ENCODE peak calls at places on chromosomes 16 and 17, in six cellular contexts. G is colonic mucosa, O is fibroblast of pulmonary artery, Z is adrenal gland, B is K562, H is upper lobe of right lung. J is an unnamed sample.

GRCh38 chr17:28807925-28808641 is 34.5 kb downstream of the FAM222B start:
- DNase-seq in G (no peak), O (peak), Z (peak), B (no peak), H (no peak), J (peak)

GRCh38 chr17:65230040-65230439 is 92.9 kb downstream of the RGS9 start:
- DNase-seq in G (no peak), O (no peak), Z (no peak), B (peak), H (no peak), J (no peak)

GRCh38 chr17:17088511-17089205 is 46.4 kb downstream of the MPRIP start:
- DNase-seq in G (no peak), O (no peak), Z (no peak), B (no peak), H (peak), J (no peak)

GRCh38 chr17:68511671-68512246 is 471 bp upstream of the PRKAR1A start:
- DNase-seq in G (peak), O (peak), Z (peak), B (peak), H (peak), J (peak)

GRCh38 chr16:68040506-68041288 is 17.6 kb downstream of the DUS2 start:
- DNase-seq in G (peak), O (peak), Z (peak), B (peak), H (peak), J (peak)

GRCh38 chr17:18968945-18969887 is 17.3 kb downstream of the SLC5A10 start:
- DNase-seq in G (peak), O (no peak), Z (peak), B (peak), H (no peak), J (peak)

GRCh38 chr17:954431-955164 is 25.0 kb downstream of the NXN start:
- DNase-seq in G (no peak), O (peak), Z (no peak), B (no peak), H (no peak), J (peak)

GRCh38 chr16:1109648-1110047 is 13.6 kb upstream of the C1QTNF8 start:
- DNase-seq in G (no peak), O (no peak), Z (no peak), B (no peak), H (no peak), J (no peak)

GRCh38 chr17:67496286-67496685 is 119.2 kb downstream of the PITPNC1 start:
- DNase-seq in G (no peak), O (no peak), Z (no peak), B (no peak), H (no peak), J (no peak)

GRCh38 chr17:61454095-61454931 is 2.1 kb downstream of the TBX4 start:
- DNase-seq in G (no peak), O (no peak), Z (no peak), B (no peak), H (no peak), J (no peak)

GRCh38 chr16:75761111-75761510 is 34.8 kb upstream of the CPHXL start:
- DNase-seq in G (no peak), O (peak), Z (no peak), B (no peak), H (no peak), J (peak)

GRCh38 chr16:11627822-11628457 is 40.3 kb upstream of the SNN start:
- DNase-seq in G (no peak), O (peak), Z (no peak), B (peak), H (no peak), J (peak)

GRCh38 chr16:65786916-65787315 is 579.6 kb upstream of the CDH5 start:
- DNase-seq in G (no peak), O (no peak), Z (no peak), B (no peak), H (no peak), J (peak)

GRCh38 chr17:77375917-77376651 is 235.3 kb downstream of the SEC14L1 start:
- DNase-seq in G (no peak), O (peak), Z (peak), B (no peak), H (no peak), J (peak)

GRCh38 chr17:33871720-33872535 is 383.2 kb upstream of the CCL2 start:
- DNase-seq in G (no peak), O (no peak), Z (no peak), B (peak), H (no peak), J (no peak)

GRCh38 chr16:57091990-57092785 is at the start of gene CPNE2:
- DNase-seq in G (peak), O (peak), Z (peak), B (peak), H (peak), J (peak)

GRCh38 chr17:77441130-77441920 is 300.6 kb downstream of the SEC14L1 start:
- DNase-seq in G (peak), O (no peak), Z (no peak), B (no peak), H (no peak), J (no peak)

GRCh38 chr17:27824745-27825144 is 24.4 kb upstream of the NOS2 start:
- DNase-seq in G (peak), O (no peak), Z (no peak), B (no peak), H (no peak), J (no peak)

GRCh38 chr17:75695830-75696271 is 25.4 kb upstream of the ITGB4 start:
- DNase-seq in G (peak), O (no peak), Z (no peak), B (no peak), H (no peak), J (no peak)

GRCh38 chr16:50540711-50541007 is 7.5 kb upstream of the NKD1 start:
- DNase-seq in G (no peak), O (no peak), Z (no peak), B (no peak), H (no peak), J (no peak)
- TF ChIP-seq CTCF in G (no peak), O (no peak), Z (no peak), B (no peak), H (no peak), J (no peak)

DNA sequence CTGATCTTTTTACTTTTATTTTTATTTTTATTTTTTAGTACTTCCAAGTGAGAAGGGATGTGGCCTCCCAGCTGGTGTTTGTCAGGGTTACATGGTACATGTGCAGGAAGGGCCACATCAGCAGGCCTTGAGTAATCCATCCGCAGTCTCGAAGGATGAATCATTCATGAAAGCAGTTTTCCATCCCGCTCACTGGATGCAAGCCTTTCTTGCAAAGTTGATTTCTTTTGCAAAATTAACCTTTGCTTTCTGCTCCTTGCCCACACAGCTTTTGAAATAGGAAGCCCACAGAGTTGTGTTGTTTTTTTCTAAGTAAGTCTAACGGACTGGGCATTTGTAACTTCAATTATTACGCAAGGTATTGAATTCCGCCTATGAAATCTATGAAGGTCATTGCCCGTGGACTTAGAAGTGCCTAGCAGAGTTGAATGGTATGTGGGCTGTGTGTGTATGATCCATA is 157.4 kb downstream of the PRKCA start:
- DNase-seq in G (no peak), O (peak), Z (peak), B (no peak), H (no peak), J (peak)
- H3K4me3 ChIP-seq in G (no peak), O (peak), Z (no peak), B (no peak), H (no peak), J (no peak)

GRCh38 chr16:78098544-78099371 is 696 bp upstream of the WWOX start:
- DNase-seq in G (no peak), O (no peak), Z (no peak), B (no peak), H (no peak), J (no peak)
- TF ChIP-seq CTCF in G (no peak), O (no peak), Z (no peak), B (no peak), H (no peak), J (peak)

DNA sequence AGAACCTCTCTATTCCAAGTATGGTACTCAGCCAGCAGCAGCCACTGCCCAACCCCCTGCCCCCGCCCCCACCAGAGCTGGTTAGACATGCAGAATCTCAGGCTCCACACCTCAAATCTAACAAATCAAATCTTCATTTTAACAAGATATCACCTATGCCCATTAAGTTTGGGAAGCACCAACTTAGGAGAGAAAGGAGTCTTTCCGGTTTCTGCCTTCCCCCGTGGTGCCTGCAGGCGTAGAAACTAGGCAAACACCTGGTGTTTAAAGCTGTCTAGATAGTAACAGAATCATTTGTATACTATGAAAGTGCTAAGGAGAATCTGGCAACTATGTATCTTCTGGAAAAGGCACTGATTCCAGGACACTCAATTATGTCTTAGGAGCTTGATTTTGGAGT is 166.6 kb downstream of the STX8 start:
- DNase-seq in G (no peak), O (no peak), Z (no peak), B (no peak), H (no peak), J (no peak)
- H3K4me3 ChIP-seq in G (no peak), O (no peak), Z (no peak), B (no peak), H (no peak), J (no peak)

DNA sequence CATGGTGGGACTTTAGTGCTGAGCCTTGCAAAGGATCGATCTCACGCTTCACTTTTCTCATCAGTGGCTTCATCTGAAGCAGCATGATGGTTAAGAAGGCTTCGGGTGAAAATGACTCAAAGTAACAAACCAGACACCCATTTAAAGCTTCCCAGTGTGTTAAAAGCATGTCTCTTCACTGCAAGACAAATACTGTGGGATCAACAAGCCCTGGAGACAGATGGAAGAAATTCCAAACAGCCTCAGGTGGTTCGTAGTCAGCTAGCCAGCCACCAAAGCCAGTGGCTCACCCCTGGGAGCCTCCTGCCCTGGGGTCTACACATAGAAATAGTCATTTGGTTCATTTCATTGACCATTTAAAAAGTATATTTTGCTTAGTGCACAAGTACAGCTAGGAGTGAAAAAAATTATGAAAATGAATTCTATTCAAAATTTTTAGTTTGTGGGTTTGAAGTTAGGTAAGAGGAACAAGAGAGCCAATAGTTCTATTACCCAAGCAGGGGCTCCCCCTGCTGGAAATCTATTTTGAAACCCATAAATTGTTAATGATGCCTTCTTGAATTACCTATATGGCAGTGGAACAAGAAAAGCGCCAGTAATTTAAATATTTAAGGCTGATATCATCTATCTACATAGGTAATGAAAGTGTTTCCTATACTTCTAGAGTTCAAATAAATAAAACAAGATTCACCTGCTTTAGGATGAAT is 51.6 kb downstream of the PMP22 start:
- DNase-seq in G (no peak), O (peak), Z (no peak), B (no peak), H (no peak), J (peak)
- TF ChIP-seq CTCF in G (peak), O (peak), Z (peak), B (peak), H (peak), J (peak)

GRCh38 chr17:20010099-20010863 is 1.1 kb downstream of the SPECC1 start:
- DNase-seq in G (peak), O (peak), Z (peak), B (peak), H (no peak), J (peak)
- H3K4me3 ChIP-seq in G (peak), O (peak), Z (no peak), B (peak), H (peak), J (peak)

GRCh38 chr16:29646947-29647346 is 16.1 kb upstream of the SPN start:
- DNase-seq in G (no peak), O (no peak), Z (no peak), B (no peak), H (no peak), J (no peak)

GRCh38 chr16:29644973-29645698 is 17.9 kb upstream of the SPN start:
- DNase-seq in G (no peak), O (no peak), Z (no peak), B (peak), H (no peak), J (no peak)

GRCh38 chr16:29645699-29646187 is 17.3 kb upstream of the SPN start:
- DNase-seq in G (no peak), O (peak), Z (no peak), B (peak), H (no peak), J (peak)

GRCh38 chr16:29644338-29644857 is 18.6 kb upstream of the SPN start:
- DNase-seq in G (no peak), O (no peak), Z (no peak), B (peak), H (no peak), J (no peak)

GRCh38 chr16:29641561-29641960 is 21.5 kb upstream of the SPN start:
- DNase-seq in G (no peak), O (no peak), Z (no peak), B (peak), H (no peak), J (no peak)
- TF ChIP-seq CTCF in G (no peak), O (no peak), Z (no peak), B (peak), H (peak), J (no peak)

DNA sequence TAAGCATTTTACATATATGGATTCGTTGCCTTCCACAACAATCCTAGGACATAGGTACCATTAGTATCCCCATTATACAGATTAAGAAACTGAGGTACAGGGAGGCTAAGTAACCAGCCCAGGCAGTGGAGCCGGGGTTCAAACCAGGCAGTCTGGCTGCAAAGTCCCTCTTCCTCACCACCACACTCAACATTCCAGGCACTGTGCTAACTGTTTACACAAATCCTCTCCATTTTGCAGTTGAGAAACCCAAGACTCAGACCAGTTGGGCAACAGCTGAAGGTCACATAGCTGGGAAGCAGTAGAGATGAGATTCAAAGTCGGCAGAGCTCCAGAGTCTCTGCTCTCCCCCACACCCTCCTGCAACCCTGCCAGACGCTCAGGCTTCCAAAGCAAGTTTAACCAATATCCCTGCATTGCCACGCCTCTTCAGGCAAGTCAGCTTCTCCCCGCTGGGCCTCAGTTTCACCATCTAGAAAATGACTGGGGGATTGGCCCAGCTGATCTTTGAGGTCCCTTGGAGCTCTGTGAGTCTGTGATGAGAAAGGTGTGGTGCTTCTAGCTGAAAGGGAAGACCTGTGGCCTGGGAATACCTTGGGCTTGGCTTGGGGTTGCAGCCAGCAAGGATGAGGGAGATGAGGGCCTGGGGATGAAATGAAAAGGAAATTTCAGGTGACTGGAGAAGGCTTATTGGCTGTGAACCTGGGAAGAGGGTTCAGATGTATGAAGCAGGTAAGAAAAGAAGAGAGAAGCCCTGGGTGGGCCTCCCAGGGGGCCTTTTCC is 14.0 kb downstream of the CCR7 start:
- DNase-seq in G (peak), O (peak), Z (peak), B (no peak), H (peak), J (peak)
- H3K4me3 ChIP-seq in G (no peak), O (no peak), Z (no peak), B (no peak), H (no peak), J (no peak)

DNA sequence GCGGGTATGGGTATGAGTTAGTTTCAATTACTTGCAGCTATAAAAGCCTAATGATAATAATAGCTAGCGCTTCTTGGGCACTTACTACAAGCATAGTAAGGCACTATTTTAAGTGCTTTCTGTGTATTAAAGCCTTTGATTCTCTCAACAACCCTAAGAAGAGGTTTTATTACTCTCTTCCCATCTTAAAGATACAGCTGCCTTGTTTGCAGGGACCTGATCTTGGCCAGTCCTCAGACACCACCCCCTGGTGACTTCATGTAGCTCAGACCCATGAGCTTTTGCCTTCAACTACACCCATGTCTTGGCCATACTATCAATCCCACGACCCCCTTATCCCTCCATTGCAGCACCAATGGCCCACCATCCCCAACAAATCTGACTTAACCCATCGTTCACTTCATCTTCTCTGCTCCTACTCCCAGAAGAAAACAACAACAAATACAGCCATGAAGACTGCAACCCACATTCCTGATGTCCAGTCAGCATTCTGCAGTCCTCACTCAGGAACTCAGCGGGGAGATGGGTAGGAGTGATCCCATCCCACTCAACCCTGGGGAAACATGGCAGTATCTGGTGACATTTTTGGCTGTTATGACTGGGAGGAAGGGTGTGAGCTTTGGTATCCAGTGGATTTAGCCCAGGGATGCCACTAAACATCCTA is 4.2 kb downstream of the GGA2 start:
- DNase-seq in G (no peak), O (no peak), Z (no peak), B (no peak), H (no peak), J (no peak)
- TF ChIP-seq CTCF in G (no peak), O (no peak), Z (no peak), B (peak), H (no peak), J (no peak)

GRCh38 chr17:78735832-78736525 is 46.1 kb downstream of the CYTH1 start:
- DNase-seq in G (peak), O (peak), Z (no peak), B (peak), H (no peak), J (peak)
- H3K4me3 ChIP-seq in G (peak), O (peak), Z (no peak), B (peak), H (peak), J (peak)

J was measured in fibroblast of the aortic adventitia.